ENCODE peak calls at places on chromosomes 13 and 19, in eight cellular contexts. U is stomach, W is type B pancreatic cell, N is RWPE1, M is neural crest cell, J is heart right ventricle, R is psoas muscle, Z is B cell. X is an unnamed sample.

GRCh38 chr19:34254552-34255432 is at the start of gene GARRE1:
- DNase-seq in R (peak; percentile 50), N (peak; percentile 20), M (peak; percentile 39), U (peak; percentile 91), J (peak; percentile 36), W (peak; percentile 73), Z (no peak), X (no peak)

GRCh38 chr13:100363351-100363750 is 225.2 kb downstream of the GGACT start:
- DNase-seq in R (no peak), N (no peak), U (no peak), Z (no peak), W (no peak), J (no peak), M (no peak), X (no peak)

GRCh38 chr13:47826481-47826880 is 174.6 kb downstream of the SUCLA2 start:
- DNase-seq in R (no peak), M (no peak), U (no peak), N (no peak), W (no peak), J (no peak), Z (no peak), X (no peak)

GRCh38 chr19:3387645-3388589 is 21.5 kb downstream of the NFIC start:
- DNase-seq in M (no peak), R (peak; percentile 91), N (peak; percentile 82), U (peak; percentile 93), W (no peak), Z (no peak), J (peak; percentile 79), X (no peak)

GRCh38 chr19:36110487-36111199 is at the start of gene OVOL3:
- DNase-seq in M (no peak), R (no peak), W (no peak), J (no peak), Z (no peak), U (no peak), N (no peak), X (no peak)

GRCh38 chr13:42894765-42895181 is 97.3 kb downstream of the EPSTI1 start:
- DNase-seq in Z (no peak), J (peak; percentile 75), U (no peak), M (no peak), R (no peak), W (no peak), N (peak; percentile 10), X (no peak)

GRCh38 chr19:10593820-10594637 is 6.9 kb upstream of the AP1M2 start:
- DNase-seq in J (no peak), Z (peak; percentile 44), U (no peak), M (no peak), R (no peak), W (no peak), N (no peak), X (no peak)

GRCh38 chr13:41028051-41028450 is 8.9 kb upstream of the ELF1 start:
- DNase-seq in U (no peak), R (no peak), M (no peak), W (no peak), J (no peak), N (no peak), Z (no peak), X (no peak)

GRCh38 chr13:30869491-30869890 is 36.6 kb upstream of the MEDAG start:
- DNase-seq in W (no peak), U (no peak), M (no peak), R (no peak), J (no peak), N (no peak), Z (no peak), X (no peak)

GRCh38 chr19:38284422-38284821 is 19.6 kb upstream of the C19orf33 start:
- DNase-seq in R (no peak), Z (no peak), N (no peak), M (no peak), J (no peak), W (no peak), U (no peak), X (no peak)

GRCh38 chr19:38949580-38950367 is 19.0 kb downstream of the MRPS12 start:
- DNase-seq in W (peak; percentile 96), R (peak; percentile 87), J (peak; percentile 87), Z (peak; percentile 65), M (peak; percentile 98), U (peak; percentile 90), N (no peak), X (peak; percentile 95)

GRCh38 chr13:62997038-62997619 is 1581.5 kb upstream of the PCDH20 start:
- DNase-seq in M (no peak), J (no peak), U (no peak), N (no peak), R (no peak), Z (no peak), W (no peak), X (no peak)

GRCh38 chr19:30225615-30226463 is 146.3 kb upstream of the ZNF536 start:
- DNase-seq in Z (no peak), W (no peak), U (no peak), J (no peak), N (no peak), M (peak; percentile 6), R (no peak), X (no peak)

GRCh38 chr19:35270381-35270811 is 1.6 kb downstream of the USF2 start:
- DNase-seq in W (no peak), N (no peak), Z (no peak), J (no peak), M (no peak), R (no peak), U (no peak), X (no peak)

GRCh38 chr13:20192470-20193141 is at the start of gene GJB2:
- DNase-seq in N (peak; percentile 54), Z (no peak), J (no peak), M (no peak), R (no peak), U (peak; percentile 48), W (no peak), X (no peak)

DNA sequence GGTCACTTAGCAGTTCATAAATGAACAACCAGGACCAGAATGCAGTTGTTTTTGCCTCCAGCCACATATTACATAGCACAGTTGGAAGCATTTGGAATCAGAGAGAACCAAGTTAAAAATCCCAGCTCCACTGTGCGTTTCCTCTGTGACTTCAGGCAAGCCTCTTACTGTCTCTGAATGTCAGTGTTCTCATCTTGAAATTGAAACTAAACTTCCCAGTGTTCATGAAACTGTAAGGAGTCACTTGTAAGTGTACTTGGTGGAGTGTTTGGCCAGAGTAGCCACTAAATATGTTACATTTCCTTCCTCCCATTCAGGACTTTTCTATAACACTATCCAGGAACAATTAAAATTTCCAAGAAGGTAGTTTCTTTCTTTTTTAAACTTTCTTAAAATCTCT is 276.8 kb downstream of the KCNRG start:
- DNase-seq in J (no peak), W (no peak), N (no peak), U (no peak), R (no peak), M (no peak), Z (no peak), X (no peak)
- TF ChIP-seq CTCF in J (no peak), W (no peak), N (no peak), U (no peak), R (no peak), M (no peak), Z (no peak), X (no peak)

GRCh38 chr13:98466634-98467236 is 110.2 kb downstream of the STK24 start:
- DNase-seq in W (no peak), M (peak; percentile 70), Z (peak; percentile 46), N (peak; percentile 42), J (no peak), R (peak; percentile 53), U (no peak), X (no peak)
- TF ChIP-seq CTCF in W (peak; percentile 82), M (peak; percentile 73), Z (peak; percentile 61), N (peak; percentile 31), J (peak; percentile 33), R (peak; percentile 48), U (no peak), X (peak; percentile 89)

DNA sequence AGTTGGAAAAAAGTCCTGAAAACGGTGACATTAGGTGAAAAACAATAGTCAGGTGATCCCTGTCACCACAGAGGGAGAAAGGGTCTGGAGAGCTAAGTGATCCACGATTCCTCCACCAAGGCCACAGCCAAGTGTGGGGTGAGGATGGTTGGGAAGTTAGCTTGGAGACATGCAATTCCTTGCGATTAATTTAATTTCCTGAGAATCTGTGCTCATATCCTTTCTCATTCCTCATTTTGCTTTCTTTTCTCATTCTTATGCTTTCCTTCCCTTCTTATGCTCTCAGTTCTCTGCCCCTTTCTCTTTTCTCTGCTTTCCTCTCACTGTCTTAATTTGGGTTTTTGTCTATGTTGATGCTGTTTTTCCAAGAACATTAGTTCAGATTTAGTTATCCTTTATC is 68.8 kb downstream of the GPC5 start:
- DNase-seq in R (no peak), U (no peak), J (no peak), N (no peak), M (no peak), Z (no peak), W (no peak), X (no peak)
- TF ChIP-seq CTCF in R (no peak), U (no peak), J (no peak), N (no peak), M (no peak), Z (no peak), W (no peak), X (no peak)

DNA sequence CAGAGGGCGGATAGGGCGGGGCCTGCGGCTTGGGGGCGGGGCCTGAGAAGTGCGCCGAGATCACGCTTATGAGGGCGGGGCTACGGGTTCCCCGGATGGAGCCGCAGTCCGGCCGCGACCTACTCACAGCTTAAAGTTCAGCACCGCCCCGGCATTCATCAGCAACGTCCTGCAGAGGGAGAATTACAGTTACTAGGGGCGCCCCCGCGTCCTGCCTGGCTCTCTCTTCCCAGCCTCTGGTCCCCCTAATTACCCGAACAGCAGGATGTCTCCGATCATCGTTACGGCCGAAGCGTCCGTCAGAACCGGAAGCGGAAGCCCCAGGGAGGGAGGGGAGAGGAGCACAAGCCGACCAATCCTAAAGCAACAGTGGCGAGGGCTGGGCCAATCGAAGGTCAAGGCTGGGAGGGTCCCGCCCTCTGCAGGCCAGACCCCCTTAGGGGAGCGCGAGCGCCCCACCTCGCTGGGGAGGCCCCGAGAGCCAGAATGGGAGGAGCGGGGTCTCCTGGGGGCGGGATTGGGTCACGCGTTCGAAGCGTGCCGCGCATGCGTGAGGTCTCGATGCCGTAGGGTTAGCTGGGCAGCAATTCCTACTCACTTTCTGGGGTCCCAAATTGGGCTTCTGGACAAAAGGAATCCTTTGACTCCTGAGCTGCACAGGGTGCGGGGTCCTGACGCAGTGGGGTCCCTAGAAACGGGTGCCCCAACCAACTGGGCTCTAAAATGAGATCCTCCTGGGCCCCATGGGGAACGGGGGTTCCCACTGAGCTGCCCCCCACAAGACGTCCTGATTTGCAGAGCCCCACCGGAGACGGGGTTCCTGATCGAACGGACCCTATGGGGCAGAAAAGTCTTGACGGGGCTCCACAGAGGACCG is at the start of gene SMIM7:
- DNase-seq in Z (peak; percentile 99), U (peak; percentile 99), N (peak; percentile 100), R (peak; percentile 99), J (peak; percentile 99), W (peak; percentile 98), M (peak; percentile 96), X (peak; percentile 99)
- TF ChIP-seq CTCF in Z (no peak), U (no peak), N (no peak), R (peak; percentile 8), J (no peak), W (peak; percentile 20), M (no peak), X (peak; percentile 37)

X was measured in chondrocyte.